ENCODE peak calls at places on chromosomes 11 and 22, in four cellular contexts. U is WTC11, Z is progenitor cell of endocrine pancreas, O is heart left ventricle. G is an unnamed sample.

GRCh38 chr11:71453911-71454304 is 905 bp downstream of the NADSYN1 start:
- DNase-seq in O (no peak), Z (no peak), U (no peak), G (no peak)

GRCh38 chr11:122512688-122513087 is 142.8 kb upstream of the UBASH3B start:
- DNase-seq in U (no peak), O (no peak), Z (no peak), G (no peak)

GRCh38 chr11:19508166-19508565 is 204.5 kb upstream of the NAV2 start:
- DNase-seq in O (no peak), Z (no peak), U (no peak), G (no peak)

GRCh38 chr11:33701831-33702230 is 1.2 kb upstream of the C11orf91 start:
- DNase-seq in U (no peak), Z (no peak), O (peak), G (no peak)

GRCh38 chr11:38461751-38462150 is 1863.7 kb upstream of the RAG2 start:
- DNase-seq in Z (no peak), U (no peak), O (no peak), G (no peak)

GRCh38 chr22:42745118-42745517 is 24.4 kb upstream of the A4GALT start:
- DNase-seq in U (no peak), Z (no peak), O (no peak), G (no peak)

GRCh38 chr22:37237371-37238268 is 6.4 kb downstream of the RAC2 start:
- DNase-seq in O (no peak), U (no peak), Z (no peak), G (no peak)

GRCh38 chr22:37501610-37502341 is 15.6 kb upstream of the MFNG start:
- DNase-seq in Z (peak), U (no peak), O (peak), G (no peak)

GRCh38 chr11:59206635-59207034 is 6.1 kb downstream of the MPEG1 start:
- DNase-seq in Z (no peak), O (no peak), U (peak), G (no peak)

GRCh38 chr11:19071255-19071654 is 10.7 kb upstream of the MRGPRX2 start:
- DNase-seq in U (peak), O (peak), Z (peak), G (peak)

GRCh38 chr22:19121631-19122142 is 525 bp downstream of the DGCR2 start:
- DNase-seq in O (peak), U (peak), Z (peak), G (no peak)

GRCh38 chr11:124278261-124278660 is 22.1 kb downstream of the OR8G5 start:
- DNase-seq in Z (no peak), O (no peak), U (no peak), G (no peak)

GRCh38 chr22:26362471-26362870 is 66.6 kb upstream of the ASPHD2 start:
- DNase-seq in Z (no peak), U (no peak), O (no peak), G (no peak)

GRCh38 chr11:63869686-63870085 is 30.8 kb downstream of the MARK2 start:
- DNase-seq in U (no peak), Z (no peak), O (no peak), G (no peak)

GRCh38 chr11:130561441-130561881 is 113.0 kb downstream of the ADAMTS15 start:
- DNase-seq in U (no peak), Z (no peak), O (no peak), G (no peak)

GRCh38 chr11:104897891-104898684 is at the start of gene CASP12:
- DNase-seq in O (no peak), U (no peak), Z (no peak), G (no peak)

GRCh38 chr11:43868852-43869567 is 11.6 kb upstream of the ALKBH3 start:
- DNase-seq in O (no peak), Z (no peak), U (no peak), G (no peak)

GRCh38 chr11:48101044-48101733 is 115.4 kb upstream of the OR4B1 start:
- DNase-seq in O (no peak), Z (no peak), U (no peak), G (no peak)

GRCh38 chr11:73414977-73415492 is 38.8 kb downstream of the RELT start:
- DNase-seq in Z (no peak), O (no peak), U (no peak), G (no peak)

GRCh38 chr11:95985174-95985808 is 61.4 kb upstream of the MTMR2 start:
- DNase-seq in Z (no peak), U (no peak), O (no peak), G (no peak)

GRCh38 chr11:100536979-100537378 is 150.1 kb upstream of the ARHGAP42 start:
- DNase-seq in O (no peak), U (no peak), Z (no peak), G (no peak)

GRCh38 chr22:48758905-48759875 is 1068.5 kb downstream of the BRD1 start:
- DNase-seq in O (peak), Z (peak), U (peak), G (no peak)

GRCh38 chr11:69489031-69489745 is 7.7 kb downstream of the LINC01488 start:
- DNase-seq in U (no peak), O (peak), Z (no peak), G (no peak)

GRCh38 chr11:71489311-71490043 is 36.5 kb downstream of the NADSYN1 start:
- DNase-seq in O (peak), U (no peak), Z (no peak), G (no peak)

GRCh38 chr11:13210424-13210823 is 67.2 kb upstream of the BMAL1 start:
- DNase-seq in O (peak), U (peak), Z (peak), G (no peak)

GRCh38 chr11:1928038-1928890 is 8.8 kb downstream of the TNNT3 start:
- DNase-seq in U (no peak), O (no peak), Z (no peak), G (no peak)

GRCh38 chr11:134252539-134253188 is 488 bp downstream of the THYN1 start:
- DNase-seq in U (peak), Z (no peak), O (peak), G (no peak)

DNA sequence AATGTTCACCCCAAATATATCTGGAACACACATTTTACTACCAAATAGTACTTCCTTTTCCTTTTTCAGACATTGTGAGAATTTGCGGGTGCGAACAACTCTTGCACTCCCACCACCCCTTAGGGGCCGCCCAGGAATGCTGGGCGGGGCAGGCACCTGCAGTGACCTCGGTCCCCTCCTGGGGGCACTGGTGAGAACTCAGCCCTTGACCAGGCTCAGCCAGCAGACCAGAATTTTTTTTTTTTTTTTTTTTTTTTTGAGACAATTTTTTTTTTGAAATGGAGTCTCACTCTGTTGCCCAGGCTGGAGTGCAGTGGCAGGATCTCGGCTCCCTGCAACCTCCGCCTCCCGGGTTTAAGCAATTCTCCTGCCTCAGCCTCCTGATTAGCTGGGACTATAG is 75.8 kb downstream of the ARHGAP8 start:
- DNase-seq in U (peak), Z (no peak), O (no peak), G (no peak)
- TF ChIP-seq CTCF in U (peak), Z (peak), O (no peak), G (peak)

GRCh38 chr11:77066229-77067023 is at the start of gene CAPN5:
- DNase-seq in O (peak), U (peak), Z (peak), G (peak)
- TF ChIP-seq CTCF in O (no peak), U (no peak), Z (peak), G (peak)

GRCh38 chr22:30803679-30804078 is 109.0 kb downstream of the OSBP2 start:
- DNase-seq in Z (no peak), U (no peak), O (no peak), G (no peak)
- TF ChIP-seq CTCF in Z (no peak), U (no peak), O (no peak), G (no peak)

GRCh38 chr22:50303848-50304527 is 3.5 kb downstream of the PLXNB2 start:
- DNase-seq in U (peak), O (peak), Z (no peak), G (no peak)
- TF ChIP-seq CTCF in U (no peak), O (no peak), Z (no peak), G (no peak)